ENCODE peak calls at places on chromosomes 3 and 15, in five cellular contexts. A is stomach, D is Calu3, L is fibroblast of lung, Q is psoas muscle. J is an unnamed sample.

GRCh38 chr3:62605413-62606068 is 232.2 kb upstream of the FEZF2 start:
- DNase-seq in A (no peak), D (no peak), L (no peak), Q (no peak), J (no peak)

GRCh38 chr15:40439461-40440299 is 1.1 kb upstream of the BAHD1 start:
- DNase-seq in A (peak), D (no peak), L (peak), Q (peak), J (no peak)

GRCh38 chr3:99607151-99607550 is 31.2 kb upstream of the COL8A1 start:
- DNase-seq in A (no peak), D (no peak), L (no peak), Q (no peak), J (no peak)

GRCh38 chr3:72338942-72339749 is 509.1 kb downstream of the SHQ1 start:
- DNase-seq in A (peak), D (peak), L (peak), Q (peak), J (no peak)

GRCh38 chr15:32819406-32819930 is 101.7 kb downstream of the GREM1 start:
- DNase-seq in A (no peak), D (no peak), L (peak), Q (no peak), J (no peak)

GRCh38 chr15:35000511-35000910 is 12.4 kb upstream of the ZNF770 start:
- DNase-seq in A (no peak), D (no peak), L (peak), Q (peak), J (no peak)

GRCh38 chr15:55696221-55696620 is 46.7 kb downstream of the PRTG start:
- DNase-seq in A (no peak), D (no peak), L (peak), Q (no peak), J (no peak)

GRCh38 chr3:127035672-127036071 is 52.8 kb downstream of the PLXNA1 start:
- DNase-seq in A (peak), D (peak), L (peak), Q (peak), J (no peak)

GRCh38 chr3:112822116-112823055 is 24.3 kb downstream of the CD200R1L start:
- DNase-seq in A (no peak), D (no peak), L (peak), Q (no peak), J (no peak)

GRCh38 chr3:50630916-50631315 is 14.0 kb downstream of the MAPKAPK3 start:
- DNase-seq in A (no peak), D (no peak), L (peak), Q (no peak), J (no peak)

GRCh38 chr3:50635066-50635465 is 18.1 kb downstream of the MAPKAPK3 start:
- DNase-seq in A (no peak), D (no peak), L (no peak), Q (no peak), J (no peak)

GRCh38 chr3:50630394-50630793 is 13.4 kb downstream of the MAPKAPK3 start:
- DNase-seq in A (no peak), D (no peak), L (no peak), Q (no peak), J (no peak)

GRCh38 chr3:50633233-50633795 is 16.4 kb downstream of the MAPKAPK3 start:
- DNase-seq in A (no peak), D (no peak), L (no peak), Q (no peak), J (no peak)

GRCh38 chr3:50632450-50632849 is 15.5 kb downstream of the MAPKAPK3 start:
- DNase-seq in A (no peak), D (no peak), L (no peak), Q (no peak), J (no peak)
- TF ChIP-seq CTCF in A (no peak), D (no peak), L (no peak), Q (no peak), J (no peak)

DNA sequence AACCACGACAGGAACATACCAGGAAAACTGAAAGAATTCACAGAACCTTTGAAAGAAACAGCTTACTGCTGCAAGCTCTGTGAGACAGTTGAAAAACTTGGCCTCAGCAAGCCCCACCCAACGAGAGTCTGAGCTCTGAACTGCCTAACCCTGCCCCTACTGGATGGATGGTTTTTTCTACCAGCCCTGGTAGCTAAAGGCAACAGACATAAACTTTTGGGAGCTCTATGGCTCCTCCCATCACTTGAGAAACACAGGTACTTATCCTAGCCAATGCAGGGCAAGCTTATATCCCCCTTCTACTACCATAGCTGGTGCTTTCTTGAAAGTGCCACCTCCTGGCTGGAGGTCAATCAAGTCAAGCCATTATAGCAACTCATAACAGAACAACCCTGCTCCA is 471.8 kb downstream of the GRM7 start:
- DNase-seq in A (no peak), D (no peak), L (no peak), Q (no peak), J (no peak)
- TF ChIP-seq CTCF in A (no peak), D (no peak), L (no peak), Q (no peak), J (no peak)

GRCh38 chr15:64093627-64094417 is at the start of gene CIAO2A:
- DNase-seq in A (peak), D (peak), L (peak), Q (peak), J (peak)

GRCh38 chr15:64099379-64099778 is 3.6 kb downstream of the SNX1 start:
- DNase-seq in A (no peak), D (no peak), L (no peak), Q (no peak), J (no peak)

GRCh38 chr15:64095431-64095794 is 369 bp upstream of the SNX1 start:
- DNase-seq in A (no peak), D (no peak), L (no peak), Q (no peak), J (no peak)

GRCh38 chr15:64095795-64096485 is at the start of gene SNX1:
- DNase-seq in A (peak), D (peak), L (peak), Q (peak), J (peak)

DNA sequence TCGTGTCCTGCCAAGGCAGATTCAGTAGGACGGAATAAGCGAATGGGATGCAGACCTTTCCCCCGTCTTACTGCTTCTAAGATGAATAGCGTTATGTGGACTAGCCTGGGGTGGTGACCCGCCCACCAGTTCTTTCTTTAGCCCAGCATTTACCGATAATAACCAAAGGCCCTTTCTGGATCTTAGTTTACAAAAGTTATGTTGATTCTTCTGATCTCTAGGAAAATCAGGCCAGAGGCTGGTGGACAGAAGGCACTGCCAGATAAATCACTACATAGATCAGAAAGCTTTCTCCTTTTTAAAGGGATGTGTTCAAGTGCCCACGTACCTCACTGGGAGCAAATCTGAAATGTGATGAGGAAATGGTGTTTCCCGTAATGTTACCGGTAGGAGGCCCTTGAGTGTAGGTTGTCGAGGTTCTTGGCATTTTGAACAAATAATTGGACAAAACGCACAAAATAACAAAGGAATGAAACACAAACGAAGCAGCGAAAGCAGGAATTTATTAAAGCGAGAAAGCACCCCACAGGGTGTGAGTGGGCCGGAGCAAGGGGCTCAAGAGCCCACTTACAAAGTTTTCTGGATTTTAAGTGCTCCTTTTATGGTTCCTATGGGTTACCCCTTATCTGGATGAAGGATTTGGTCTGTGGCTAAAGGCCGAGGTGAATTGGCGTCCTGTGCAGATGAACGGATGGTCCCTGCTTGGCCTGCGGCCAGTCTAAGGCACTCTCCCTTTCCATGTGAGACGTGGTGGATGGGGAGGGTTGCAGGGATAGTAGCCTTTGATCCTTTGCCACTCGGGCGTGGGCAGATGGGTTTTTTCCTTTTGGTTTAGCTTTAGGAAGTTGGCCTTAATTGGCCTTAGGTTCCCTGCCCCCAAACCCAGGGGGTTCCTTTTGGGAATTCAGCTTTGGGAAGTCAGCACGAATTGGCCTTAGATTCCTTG is 977 bp downstream of the SNX1 start:
- DNase-seq in A (no peak), D (peak), L (peak), Q (no peak), J (no peak)
- TF ChIP-seq CTCF in A (no peak), D (no peak), L (peak), Q (no peak), J (no peak)

GRCh38 chr15:69576035-69576526 is 123.5 kb downstream of the RPLP1 start:
- DNase-seq in A (peak), D (peak), L (no peak), Q (peak), J (peak)
- TF ChIP-seq CTCF in A (no peak), D (peak), L (peak), Q (peak), J (peak)

GRCh38 chr3:169662215-169663070 is 1.1 kb downstream of the MECOM start:
- DNase-seq in A (peak), D (peak), L (peak), Q (peak), J (no peak)
- TF ChIP-seq CTCF in A (no peak), D (peak), L (peak), Q (peak), J (peak)

GRCh38 chr3:131147534-131147933 is 120.9 kb downstream of the NEK11 start:
- DNase-seq in A (no peak), D (no peak), L (peak), Q (no peak), J (no peak)

GRCh38 chr3:131140891-131141290 is 114.2 kb downstream of the NEK11 start:
- DNase-seq in A (no peak), D (no peak), L (no peak), Q (no peak), J (no peak)

GRCh38 chr3:131141770-131142169 is 115.1 kb downstream of the NEK11 start:
- DNase-seq in A (no peak), D (no peak), L (no peak), Q (no peak), J (no peak)

GRCh38 chr3:131143802-131144201 is 117.1 kb downstream of the NEK11 start:
- DNase-seq in A (no peak), D (no peak), L (no peak), Q (no peak), J (no peak)

DNA sequence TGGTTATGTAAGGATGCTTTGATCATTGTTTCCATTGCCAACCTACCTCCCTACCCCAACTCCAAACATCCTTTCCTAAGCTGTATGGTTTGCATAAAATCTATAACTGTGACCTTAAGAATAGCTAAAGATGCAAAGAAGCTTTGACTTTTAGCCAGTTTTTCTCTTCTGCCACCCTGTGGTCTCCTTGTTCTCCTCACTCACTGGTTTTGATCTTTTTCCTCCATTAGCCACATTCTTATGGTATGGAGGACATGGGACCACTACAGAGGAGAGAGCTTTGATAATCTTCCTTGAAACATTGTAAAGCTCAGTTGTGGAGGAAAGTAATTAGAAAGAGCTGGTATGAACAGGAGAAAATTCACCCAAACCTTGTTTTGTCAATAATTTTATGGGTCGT is 115.9 kb downstream of the NEK11 start:
- DNase-seq in A (no peak), D (no peak), L (no peak), Q (no peak), J (no peak)
- TF ChIP-seq CTCF in A (no peak), D (no peak), L (peak), Q (no peak), J (no peak)